ENCODE peak calls at places on chromosome 22, in seven cellular contexts. S, E, Z, I, F, J and P are unnamed samples.
A peak's percentile ranks its signal among the peaks of the same experiment; 100 is the strongest.

GRCh38 chr22:43001271-43002197 is 13.4 kb downstream of the PACSIN2 start:
- DNase-seq in S (no peak), E (no peak), Z (no peak), I (no peak), F (no peak), J (peak; percentile 50), P (no peak)

GRCh38 chr22:49247194-49247924 is 580.3 kb downstream of the BRD1 start:
- DNase-seq in S (no peak), E (no peak), Z (no peak), I (no peak), F (no peak), J (no peak), P (no peak)

GRCh38 chr22:31442768-31443489 is 43.5 kb downstream of the DRG1 start:
- DNase-seq in S (no peak), E (no peak), Z (no peak), I (no peak), F (no peak), J (no peak), P (no peak)

GRCh38 chr22:21791635-21792625 is 56.3 kb upstream of the YPEL1 start:
- DNase-seq in S (peak; percentile 68), E (no peak), Z (no peak), I (no peak), F (no peak), J (no peak), P (no peak)

GRCh38 chr22:33923033-33923432 is 2.8 kb upstream of the LARGE1 start:
- DNase-seq in S (no peak), E (no peak), Z (no peak), I (no peak), F (no peak), J (no peak), P (no peak)

GRCh38 chr22:50305658-50306566 is 1.5 kb downstream of the PLXNB2 start:
- DNase-seq in S (peak; percentile 76), E (no peak), Z (peak; percentile 91), I (peak; percentile 29), F (peak; percentile 85), J (peak; percentile 93), P (peak; percentile 88)

GRCh38 chr22:40797427-40797826 is 21.7 kb downstream of the SLC25A17 start:
- DNase-seq in S (no peak), E (no peak), Z (no peak), I (no peak), F (no peak), J (no peak), P (no peak)

GRCh38 chr22:45999379-45999971 is 22.5 kb upstream of the WNT7B start:
- DNase-seq in S (no peak), E (no peak), Z (no peak), I (no peak), F (no peak), J (peak; percentile 57), P (no peak)

GRCh38 chr22:22591348-22592299 is 32.6 kb upstream of the PRAME start:
- DNase-seq in S (no peak), E (no peak), Z (no peak), I (no peak), F (no peak), J (no peak), P (no peak)

GRCh38 chr22:41285441-41285819 is 557 bp downstream of the RANGAP1 start:
- DNase-seq in S (peak; percentile 83), E (peak; percentile 45), Z (peak; percentile 53), I (peak; percentile 44), F (peak; percentile 33), J (peak; percentile 73), P (peak; percentile 74)

GRCh38 chr22:41387341-41387740 is 5.6 kb downstream of the TEF start:
- DNase-seq in S (no peak), E (no peak), Z (no peak), I (no peak), F (no peak), J (no peak), P (no peak)

GRCh38 chr22:45946805-45947600 is 30.0 kb downstream of the WNT7B start:
- DNase-seq in S (no peak), E (no peak), Z (no peak), I (no peak), F (no peak), J (no peak), P (no peak)

GRCh38 chr22:19287076-19287724 is 4.3 kb downstream of the CLTCL1 start:
- DNase-seq in S (no peak), E (no peak), Z (no peak), I (no peak), F (no peak), J (no peak), P (no peak)

GRCh38 chr22:32761251-32761903 is 40.1 kb upstream of the TIMP3 start:
- DNase-seq in S (no peak), E (no peak), Z (no peak), I (no peak), F (no peak), J (no peak), P (no peak)

GRCh38 chr22:33110562-33111163 is 52.5 kb upstream of the SYN3 start:
- DNase-seq in S (no peak), E (no peak), Z (no peak), I (no peak), F (no peak), J (no peak), P (no peak)

GRCh38 chr22:24588370-24588755 is 4.5 kb downstream of the LRRC75B start:
- DNase-seq in S (no peak), E (no peak), Z (no peak), I (no peak), F (no peak), J (peak; percentile 80), P (no peak)

GRCh38 chr22:42770941-42771647 is 50.4 kb upstream of the A4GALT start:
- DNase-seq in S (no peak), E (no peak), Z (no peak), I (no peak), F (no peak), J (no peak), P (no peak)

GRCh38 chr22:26735019-26735409 is 77.6 kb downstream of the MIAT start:
- DNase-seq in S (no peak), E (no peak), Z (no peak), I (no peak), F (no peak), J (no peak), P (no peak)

GRCh38 chr22:23220485-23221350 is 40.4 kb downstream of the BCR start:
- DNase-seq in S (peak; percentile 76), E (peak; percentile 39), Z (peak; percentile 64), I (no peak), F (no peak), J (no peak), P (no peak)

GRCh38 chr22:23325183-23325582 is 144.9 kb downstream of the BCR start:
- DNase-seq in S (peak; percentile 29), E (no peak), Z (no peak), I (no peak), F (no peak), J (no peak), P (no peak)

GRCh38 chr22:35452351-35452781 is 52.4 kb downstream of the MCM5 start:
- DNase-seq in S (no peak), E (no peak), Z (peak; percentile 86), I (no peak), F (no peak), J (no peak), P (no peak)
- TF ChIP-seq CTCF in S (no peak), E (no peak), Z (no peak), I (no peak), F (no peak), J (no peak), P (no peak)

GRCh38 chr22:37284126-37284806 is 2.0 kb downstream of the CYTH4 start:
- DNase-seq in S (no peak), E (no peak), Z (no peak), I (no peak), F (no peak), J (no peak), P (peak; percentile 74)

GRCh38 chr22:37282385-37282677 is at the start of gene CYTH4:
- DNase-seq in S (peak; percentile 82), E (peak; percentile 64), Z (peak; percentile 55), I (no peak), F (no peak), J (peak; percentile 80), P (peak; percentile 96)

GRCh38 chr22:37281646-37282384 is 493 bp upstream of the CYTH4 start:
- DNase-seq in S (no peak), E (no peak), Z (no peak), I (no peak), F (no peak), J (no peak), P (no peak)

GRCh38 chr22:37284807-37285355 is 2.6 kb downstream of the CYTH4 start:
- DNase-seq in S (peak; percentile 76), E (peak; percentile 58), Z (peak; percentile 36), I (no peak), F (no peak), J (peak; percentile 80), P (peak; percentile 92)

DNA sequence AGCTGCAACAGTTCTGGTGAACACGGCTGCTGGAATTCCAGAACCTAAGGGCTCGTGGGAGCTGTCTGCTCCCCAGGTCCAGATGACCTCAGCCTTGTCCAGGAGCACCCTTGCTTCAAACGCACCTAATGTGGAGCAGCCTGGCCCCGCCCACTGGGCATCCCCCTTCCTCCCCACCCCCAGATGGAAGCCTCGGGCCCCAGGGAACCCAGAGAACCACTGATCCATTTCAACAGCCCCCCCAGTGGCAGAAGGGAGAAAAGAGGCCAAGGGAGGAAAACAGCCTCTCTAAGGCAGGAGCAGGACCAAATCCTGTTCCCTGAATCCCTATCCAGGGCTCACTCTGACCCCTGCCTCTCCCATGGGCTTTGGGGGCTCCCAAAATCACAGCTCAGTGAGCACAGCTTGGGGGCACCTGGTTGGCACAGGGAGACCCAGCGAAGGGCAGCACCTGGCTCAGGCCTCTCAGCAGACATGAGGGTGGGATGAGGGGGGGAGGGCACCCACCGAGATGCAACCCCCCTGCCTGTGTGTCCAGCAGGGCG is 1.2 kb downstream of the CYTH4 start:
- DNase-seq in S (no peak), E (no peak), Z (peak; percentile 52), I (no peak), F (no peak), J (no peak), P (peak; percentile 61)
- TF ChIP-seq CTCF in S (peak; percentile 29), E (no peak), Z (no peak), I (no peak), F (no peak), J (no peak), P (no peak)

GRCh38 chr22:38347181-38347943 is 30.1 kb upstream of the CSNK1E start:
- DNase-seq in S (no peak), E (peak; percentile 16), Z (no peak), I (no peak), F (no peak), J (peak; percentile 55), P (no peak)
- TF ChIP-seq CTCF in S (no peak), E (no peak), Z (no peak), I (no peak), F (no peak), J (no peak), P (no peak)

GRCh38 chr22:47169801-47170140 is 407.3 kb downstream of the TBC1D22A start:
- DNase-seq in S (no peak), E (no peak), Z (no peak), I (no peak), F (no peak), J (no peak), P (no peak)

GRCh38 chr22:47171441-47172221 is 409.2 kb downstream of the TBC1D22A start:
- DNase-seq in S (no peak), E (no peak), Z (no peak), I (no peak), F (no peak), J (peak; percentile 56), P (peak; percentile 22)

GRCh38 chr22:47168441-47168840 is 406.0 kb downstream of the TBC1D22A start:
- DNase-seq in S (no peak), E (no peak), Z (no peak), I (no peak), F (no peak), J (peak; percentile 40), P (peak; percentile 27)

GRCh38 chr22:47167056-47167455 is 404.6 kb downstream of the TBC1D22A start:
- DNase-seq in S (no peak), E (no peak), Z (no peak), I (no peak), F (no peak), J (peak; percentile 36), P (no peak)

GRCh38 chr22:47168900-47169800 is 406.7 kb downstream of the TBC1D22A start:
- DNase-seq in S (no peak), E (no peak), Z (no peak), I (no peak), F (no peak), J (peak; percentile 46), P (peak; percentile 38)
- TF ChIP-seq CTCF in S (no peak), E (no peak), Z (peak; percentile 21), I (no peak), F (no peak), J (no peak), P (no peak)